ENCODE peak calls at places on chromosomes 16 and 17, in five cellular contexts. One of them, this sample, is unnamed.
A peak's percentile ranks its signal among the peaks of the same experiment; 100 is the strongest.

GRCh38 chr17:7587831-7588230 is 2.1 kb downstream of the SOX15 start:
- DNase-seq in SJSA1: no peak
- DNase-seq in neural progenitor cell: no peak
- DNase-seq in stomach: no peak
- DNase-seq in endodermal cell: peak; percentile 51
- DNase-seq in this sample: no peak

GRCh38 chr16:82715833-82716232 is 89.1 kb downstream of the CDH13 start:
- DNase-seq in endodermal cell: peak; percentile 59
- DNase-seq in stomach: no peak
- DNase-seq in neural progenitor cell: no peak
- DNase-seq in SJSA1: no peak
- DNase-seq in this sample: peak; percentile 71

GRCh38 chr17:48996696-48997102 is 486 bp upstream of the IGF2BP1 start:
- DNase-seq in endodermal cell: no peak
- DNase-seq in SJSA1: no peak
- DNase-seq in neural progenitor cell: no peak
- DNase-seq in stomach: no peak
- DNase-seq in this sample: no peak

GRCh38 chr16:27408012-27408601 is 6.1 kb downstream of the IL21R start:
- DNase-seq in stomach: no peak
- DNase-seq in neural progenitor cell: no peak
- DNase-seq in endodermal cell: no peak
- DNase-seq in SJSA1: no peak
- DNase-seq in this sample: no peak

GRCh38 chr17:68291836-68292688 is 767 bp downstream of the ARSG start:
- DNase-seq in neural progenitor cell: peak; percentile 87
- DNase-seq in SJSA1: peak; percentile 61
- DNase-seq in stomach: peak; percentile 76
- DNase-seq in endodermal cell: peak; percentile 92
- DNase-seq in this sample: peak; percentile 37

GRCh38 chr16:76059186-76059585 is 218.0 kb upstream of the CNTNAP4 start:
- DNase-seq in SJSA1: no peak
- DNase-seq in neural progenitor cell: no peak
- DNase-seq in endodermal cell: no peak
- DNase-seq in stomach: no peak
- DNase-seq in this sample: no peak

GRCh38 chr16:4200781-4201137 is 41.1 kb downstream of the SRL start:
- DNase-seq in neural progenitor cell: no peak
- DNase-seq in SJSA1: no peak
- DNase-seq in endodermal cell: no peak
- DNase-seq in stomach: no peak
- DNase-seq in this sample: no peak

GRCh38 chr16:20884240-20884556 is 16.0 kb downstream of the DCUN1D3 start:
- DNase-seq in stomach: no peak
- DNase-seq in endodermal cell: no peak
- DNase-seq in neural progenitor cell: no peak
- DNase-seq in SJSA1: no peak
- DNase-seq in this sample: no peak

GRCh38 chr16:53501216-53501859 is 1.7 kb downstream of the AKTIP start:
- DNase-seq in endodermal cell: no peak
- DNase-seq in SJSA1: peak; percentile 2
- DNase-seq in stomach: no peak
- DNase-seq in neural progenitor cell: no peak
- DNase-seq in this sample: no peak

GRCh38 chr16:68079616-68080344 is 5.4 kb upstream of the NFATC3 start:
- DNase-seq in stomach: peak; percentile 54
- DNase-seq in endodermal cell: no peak
- DNase-seq in SJSA1: no peak
- DNase-seq in neural progenitor cell: no peak
- DNase-seq in this sample: no peak

GRCh38 chr17:59754547-59754946 is 47.1 kb downstream of the VMP1 start:
- DNase-seq in stomach: no peak
- DNase-seq in neural progenitor cell: no peak
- DNase-seq in endodermal cell: no peak
- DNase-seq in SJSA1: peak; percentile 90
- DNase-seq in this sample: no peak

GRCh38 chr17:933168-934083 is 46.1 kb downstream of the NXN start:
- DNase-seq in SJSA1: peak; percentile 90
- DNase-seq in endodermal cell: peak; percentile 94
- DNase-seq in neural progenitor cell: peak; percentile 61
- DNase-seq in stomach: peak; percentile 46
- DNase-seq in this sample: no peak

GRCh38 chr17:8046306-8046928 is 7.6 kb downstream of the ALOX15B start:
- DNase-seq in neural progenitor cell: no peak
- DNase-seq in endodermal cell: no peak
- DNase-seq in SJSA1: no peak
- DNase-seq in stomach: no peak
- DNase-seq in this sample: no peak

GRCh38 chr16:88790312-88791150 is 5.5 kb upstream of the PIEZO1 start:
- DNase-seq in neural progenitor cell: no peak
- DNase-seq in SJSA1: no peak
- DNase-seq in endodermal cell: no peak
- DNase-seq in stomach: peak; percentile 58
- DNase-seq in this sample: no peak

GRCh38 chr17:16935241-16935663 is 36.7 kb downstream of the TNFRSF13B start:
- DNase-seq in SJSA1: peak; percentile 20
- DNase-seq in neural progenitor cell: no peak
- DNase-seq in stomach: peak; percentile 2
- DNase-seq in endodermal cell: peak; percentile 51
- DNase-seq in this sample: no peak
- H3K4me1 ChIP-seq in SJSA1: no peaks in the 10 kb centered on the region
- H3K4me1 ChIP-seq in neural progenitor cell: no peaks in the 10 kb centered on the region
- H3K4me1 ChIP-seq in stomach: no peaks in the 10 kb centered on the region
- H3K4me1 ChIP-seq in endodermal cell: peaks cover 13% of the 10 kb centered on the region
- H3K4me1 ChIP-seq in this sample: no peaks in the 10 kb centered on the region

GRCh38 chr16:1991588-1992474 is 2.1 kb downstream of the SYNGR3 start:
- DNase-seq in SJSA1: peak; percentile 93
- DNase-seq in stomach: peak; percentile 95
- DNase-seq in neural progenitor cell: peak; percentile 97
- DNase-seq in endodermal cell: peak; percentile 100
- DNase-seq in this sample: peak; percentile 93

GRCh38 chr16:1989826-1990335 is at the start of gene SYNGR3:
- DNase-seq in endodermal cell: peak; percentile 77
- DNase-seq in neural progenitor cell: peak; percentile 71
- DNase-seq in SJSA1: no peak
- DNase-seq in stomach: no peak
- DNase-seq in this sample: no peak

GRCh38 chr16:1990336-1991134 is 765 bp downstream of the SYNGR3 start:
- DNase-seq in stomach: peak; percentile 60
- DNase-seq in neural progenitor cell: peak; percentile 86
- DNase-seq in endodermal cell: peak; percentile 90
- DNase-seq in SJSA1: no peak
- DNase-seq in this sample: no peak

GRCh38 chr16:1992475-1993292 is 2.9 kb downstream of the SYNGR3 start:
- DNase-seq in neural progenitor cell: peak; percentile 51
- DNase-seq in SJSA1: no peak
- DNase-seq in stomach: no peak
- DNase-seq in endodermal cell: peak; percentile 83
- DNase-seq in this sample: no peak

DNA sequence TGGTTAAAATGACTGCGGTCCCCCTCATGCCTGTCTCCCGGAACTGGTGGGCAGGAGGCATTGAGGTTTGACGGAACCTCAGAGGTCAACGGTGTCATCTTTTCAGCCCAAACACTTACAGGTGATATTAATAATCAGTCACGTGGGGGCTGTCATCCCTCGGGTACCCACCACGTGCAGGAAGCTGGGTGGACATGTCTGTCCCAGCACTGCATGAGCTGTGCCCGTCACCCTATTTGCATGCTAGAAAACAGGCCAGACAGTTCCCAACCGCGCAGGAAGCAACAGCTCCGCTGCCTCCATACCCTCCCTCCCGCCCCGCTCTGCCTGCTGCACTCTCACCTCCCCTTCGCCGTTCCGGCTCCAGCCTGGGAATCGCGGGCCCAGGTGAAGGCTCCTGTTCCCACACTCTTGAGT is 1.4 kb downstream of the SYNGR3 start:
- DNase-seq in SJSA1: no peak
- DNase-seq in stomach: peak; percentile 51
- DNase-seq in endodermal cell: peak; percentile 69
- DNase-seq in neural progenitor cell: no peak
- DNase-seq in this sample: no peak
- H3K27ac ChIP-seq in SJSA1: no peak overlapping the region
- H3K27ac ChIP-seq in stomach: peak overlapping the region; percentile 71
- H3K27ac ChIP-seq in endodermal cell: no peak overlapping the region
- H3K27ac ChIP-seq in neural progenitor cell: no peak overlapping the region
- H3K27ac ChIP-seq in this sample: no peak overlapping the region

GRCh38 chr17:2081564-2081963 is 26.7 kb downstream of the HIC1 start:
- DNase-seq in stomach: no peak
- DNase-seq in endodermal cell: no peak
- DNase-seq in SJSA1: peak; percentile 70
- DNase-seq in neural progenitor cell: no peak
- DNase-seq in this sample: no peak

GRCh38 chr17:2084129-2084765 is 29.3 kb downstream of the HIC1 start:
- DNase-seq in SJSA1: peak; percentile 71
- DNase-seq in stomach: no peak
- DNase-seq in endodermal cell: no peak
- DNase-seq in neural progenitor cell: no peak
- DNase-seq in this sample: no peak

GRCh38 chr17:2084766-2085647 is 30.1 kb downstream of the HIC1 start:
- DNase-seq in SJSA1: peak; percentile 69
- DNase-seq in stomach: no peak
- DNase-seq in neural progenitor cell: no peak
- DNase-seq in endodermal cell: no peak
- DNase-seq in this sample: no peak

GRCh38 chr17:2083613-2084128 is 28.8 kb downstream of the HIC1 start:
- DNase-seq in endodermal cell: no peak
- DNase-seq in SJSA1: no peak
- DNase-seq in stomach: no peak
- DNase-seq in neural progenitor cell: no peak
- DNase-seq in this sample: peak; percentile 35

GRCh38 chr17:2082003-2082862 is 27.3 kb downstream of the HIC1 start:
- DNase-seq in endodermal cell: peak; percentile 72
- DNase-seq in neural progenitor cell: no peak
- DNase-seq in SJSA1: peak; percentile 76
- DNase-seq in stomach: no peak
- DNase-seq in this sample: no peak
- H3K4me1 ChIP-seq in endodermal cell: peaks cover 18% of the 10 kb centered on the region
- H3K4me1 ChIP-seq in neural progenitor cell: no peaks in the 10 kb centered on the region
- H3K4me1 ChIP-seq in SJSA1: peaks cover 60% of the 10 kb centered on the region
- H3K4me1 ChIP-seq in stomach: peaks cover 45% of the 10 kb centered on the region
- H3K4me1 ChIP-seq in this sample: no peaks in the 10 kb centered on the region

GRCh38 chr17:80992077-80992947 is 671 bp downstream of the CHMP6 start:
- DNase-seq in SJSA1: no peak
- DNase-seq in neural progenitor cell: peak; percentile 57
- DNase-seq in stomach: no peak
- DNase-seq in endodermal cell: peak; percentile 80
- DNase-seq in this sample: no peak
- H3K27ac ChIP-seq in SJSA1: peak overlapping the region; percentile 57
- H3K27ac ChIP-seq in neural progenitor cell: no peak overlapping the region
- H3K27ac ChIP-seq in stomach: no peak overlapping the region
- H3K27ac ChIP-seq in endodermal cell: no peak overlapping the region
- H3K27ac ChIP-seq in this sample: no peak overlapping the region

GRCh38 chr16:56918467-56919012 is 13.4 kb upstream of the HERPUD1 start:
- DNase-seq in neural progenitor cell: no peak
- DNase-seq in endodermal cell: no peak
- DNase-seq in SJSA1: no peak
- DNase-seq in stomach: no peak
- DNase-seq in this sample: no peak
- H3K4me1 ChIP-seq in neural progenitor cell: no peaks in the 10 kb centered on the region
- H3K4me1 ChIP-seq in endodermal cell: no peaks in the 10 kb centered on the region
- H3K4me1 ChIP-seq in SJSA1: peaks cover 13% of the 10 kb centered on the region
- H3K4me1 ChIP-seq in stomach: peaks cover 7% of the 10 kb centered on the region
- H3K4me1 ChIP-seq in this sample: no peaks in the 10 kb centered on the region

DNA sequence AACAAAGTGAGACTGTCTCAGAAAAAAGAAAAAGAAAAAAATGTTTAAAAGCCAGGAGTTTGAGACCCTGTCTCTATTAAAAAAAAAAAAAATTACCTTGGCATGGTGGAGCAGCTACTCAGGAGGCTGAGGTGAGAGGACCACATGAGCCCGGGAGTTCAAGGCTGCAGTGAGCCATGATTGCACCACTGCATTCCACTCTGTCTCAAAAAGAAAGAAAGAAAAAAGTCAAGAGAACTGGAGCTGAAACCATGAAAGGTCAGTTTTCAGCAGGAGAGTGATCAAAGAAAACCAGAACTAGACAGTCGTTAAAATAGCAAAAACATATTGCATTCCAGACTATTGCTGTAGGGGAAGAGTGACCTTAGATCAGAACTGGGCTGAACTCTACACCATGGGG is 8.8 kb downstream of the QPRT start:
- DNase-seq in endodermal cell: no peak
- DNase-seq in stomach: no peak
- DNase-seq in neural progenitor cell: no peak
- DNase-seq in SJSA1: no peak
- DNase-seq in this sample: no peak
- H3K27ac ChIP-seq in endodermal cell: no peak overlapping the region
- H3K27ac ChIP-seq in stomach: no peak overlapping the region
- H3K27ac ChIP-seq in neural progenitor cell: no peak overlapping the region
- H3K27ac ChIP-seq in SJSA1: no peak overlapping the region
- H3K27ac ChIP-seq in this sample: no peak overlapping the region

DNA sequence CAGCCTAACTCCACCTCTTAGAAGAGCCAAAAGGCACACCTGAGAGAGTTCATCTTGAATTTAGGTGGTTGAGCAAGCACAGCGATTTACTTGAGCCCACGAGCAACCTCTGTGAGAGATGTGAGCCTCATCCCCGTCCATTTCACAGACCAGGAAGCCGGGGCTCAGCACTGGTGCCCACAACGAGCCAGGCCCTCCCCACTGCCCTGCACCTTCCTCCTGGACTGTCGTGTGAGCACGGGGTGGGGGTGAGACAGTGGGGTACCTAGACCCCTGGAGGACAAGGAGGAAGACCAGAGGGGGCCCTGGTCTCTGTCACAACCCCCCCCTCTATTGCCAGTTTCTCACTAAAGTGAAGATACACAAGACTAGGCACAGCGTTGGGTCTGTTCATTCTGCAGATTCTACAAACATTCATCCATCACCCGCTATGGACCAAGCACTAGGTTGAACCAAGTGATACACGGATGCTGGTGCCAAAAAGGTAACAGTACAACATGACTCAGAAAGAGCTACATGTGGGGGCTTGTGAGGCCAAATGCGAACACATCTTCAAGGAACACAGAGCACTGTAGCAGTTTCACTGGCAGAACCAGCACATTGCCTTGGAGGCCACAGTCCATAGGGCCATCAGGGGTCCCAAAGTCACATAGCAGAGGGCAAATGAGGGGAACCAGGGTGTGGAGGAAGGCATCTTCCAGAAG is 231.9 kb downstream of the PARN start:
- DNase-seq in endodermal cell: no peak
- DNase-seq in SJSA1: no peak
- DNase-seq in stomach: no peak
- DNase-seq in neural progenitor cell: no peak
- DNase-seq in this sample: no peak
- H3K4me1 ChIP-seq in endodermal cell: no peaks in the 10 kb centered on the region
- H3K4me1 ChIP-seq in SJSA1: peaks cover 16% of the 10 kb centered on the region
- H3K4me1 ChIP-seq in stomach: peaks cover 9% of the 10 kb centered on the region
- H3K4me1 ChIP-seq in neural progenitor cell: no peaks in the 10 kb centered on the region
- H3K4me1 ChIP-seq in this sample: peaks cover 19% of the 10 kb centered on the region

This sample was measured in ascending aorta.